ENCODE peak calls at places on chromosomes 5 and 9, in seven cellular contexts. I is effector memory CD4-positive, alpha-beta T cell; C is Ammon's horn; R is posterior vena cava; K is stimulated activated CD4-positive, alpha-beta T cell treated with anti-CD3 and anti-CD28 coated beads, Interleukin-15, amount 100 ng/mL, for 24 hours; X is KBM-7; E is colonic mucosa. F is an unnamed sample.

GRCh38 chr5:128111818-128112448 is 28.4 kb downstream of the SLC12A2 start:
- DNase-seq in E (no peak), I (no peak), K (no peak), R (no peak), C (no peak), X (no peak), F (no peak)

GRCh38 chr5:112960316-112960715 is 16.3 kb upstream of the DCP2 start:
- DNase-seq in E (no peak), K (no peak), C (no peak), R (no peak), I (no peak), X (no peak), F (no peak)

GRCh38 chr5:127011151-127011550 is 19.2 kb downstream of the MARCHF3 start:
- DNase-seq in X (no peak), R (no peak), E (no peak), C (peak), I (no peak), K (no peak), F (no peak)

GRCh38 chr5:125835293-125836172 is 587.7 kb upstream of the GRAMD2B start:
- DNase-seq in E (peak), X (peak), K (no peak), R (no peak), I (no peak), C (peak), F (peak)

GRCh38 chr5:67612961-67613360 is 416.4 kb upstream of the CD180 start:
- DNase-seq in E (no peak), X (no peak), R (no peak), C (no peak), I (no peak), K (no peak), F (no peak)

GRCh38 chr9:4442806-4443205 is 47.5 kb upstream of the SLC1A1 start:
- DNase-seq in K (no peak), R (no peak), C (no peak), X (no peak), E (no peak), I (no peak), F (no peak)

GRCh38 chr9:107489687-107490605 is at the start of gene KLF4:
- DNase-seq in C (peak), I (peak), R (peak), K (peak), E (peak), X (peak), F (peak)

GRCh38 chr5:97231025-97231636 is 48.1 kb upstream of the RIOK2 start:
- DNase-seq in R (no peak), E (peak), I (no peak), X (peak), K (peak), C (peak), F (peak)

GRCh38 chr5:116453920-116454319 is 120.7 kb downstream of the SEMA6A start:
- DNase-seq in R (no peak), K (no peak), X (peak), E (no peak), C (peak), I (no peak), F (no peak)